ENCODE peak calls at places on chromosomes 7 and 10, in ten cellular contexts. R, O, A, J, C, Y, P, U, V and G are unnamed samples.

GRCh38 chr7:151168022-151168786 is 710 bp upstream of the GBX1 start:
- DNase-seq in J (peak; percentile 50), V (no peak), C (peak; percentile 59), A (no peak), U (no peak), Y (peak; percentile 74), P (no peak), R (no peak), O (no peak), G (no peak)

GRCh38 chr10:133309720-133310398 is 1.1 kb downstream of the ZNF511 start:
- DNase-seq in V (no peak), A (no peak), P (no peak), U (no peak), C (no peak), R (no peak), J (no peak), O (no peak), Y (no peak), G (no peak)

GRCh38 chr7:40828686-40829085 is 693.9 kb downstream of the SUGCT start:
- DNase-seq in Y (no peak), U (no peak), O (no peak), A (no peak), C (no peak), J (no peak), V (no peak), P (no peak), R (no peak), G (no peak)

GRCh38 chr10:77392851-77393250 is 244.8 kb downstream of the KCNMA1 start:
- DNase-seq in V (peak; percentile 94), R (no peak), A (no peak), J (no peak), U (peak; percentile 88), P (no peak), C (peak; percentile 97), O (peak; percentile 80), Y (peak; percentile 83), G (peak; percentile 96)

GRCh38 chr10:131070856-131071255 is 240.7 kb downstream of the TCERG1L start:
- DNase-seq in R (no peak), A (no peak), O (no peak), Y (no peak), U (no peak), J (no peak), P (no peak), C (no peak), V (no peak), G (no peak)

GRCh38 chr7:111752022-111752582 is 189.8 kb upstream of the IMMP2L start:
- DNase-seq in U (no peak), V (no peak), A (no peak), Y (peak; percentile 52), R (peak; percentile 7), C (peak; percentile 77), O (no peak), J (no peak), P (no peak), G (peak; percentile 22)

GRCh38 chr10:22250897-22251605 is 33.2 kb upstream of the EBLN1 start:
- DNase-seq in P (no peak), V (no peak), J (no peak), Y (no peak), O (no peak), C (peak; percentile 7), U (no peak), R (no peak), A (no peak), G (no peak)

GRCh38 chr7:6430271-6430940 is 17.3 kb downstream of the DAGLB start:
- DNase-seq in Y (no peak), J (no peak), A (peak; percentile 21), C (peak; percentile 38), V (no peak), P (no peak), U (no peak), R (no peak), O (no peak), G (no peak)

GRCh38 chr7:44244282-44244681 is 43.5 kb downstream of the YKT6 start:
- DNase-seq in U (no peak), Y (peak; percentile 58), P (no peak), V (no peak), O (no peak), J (no peak), R (no peak), A (no peak), C (peak; percentile 59), G (no peak)

GRCh38 chr7:99326408-99326782 is 697 bp downstream of the ARPC1A start:
- DNase-seq in C (peak; percentile 12), R (no peak), O (no peak), U (no peak), J (no peak), A (no peak), Y (no peak), P (no peak), V (no peak), G (no peak)

GRCh38 chr10:71963351-71963755 is 842 bp upstream of the CHST3 start:
- DNase-seq in C (no peak), U (no peak), R (no peak), V (no peak), J (no peak), P (peak; percentile 94), Y (no peak), O (no peak), A (no peak), G (no peak)

GRCh38 chr10:116715396-116715795 is 27.0 kb downstream of the HSPA12A start:
- DNase-seq in A (no peak), U (no peak), J (no peak), V (no peak), Y (no peak), C (no peak), P (no peak), R (no peak), O (no peak), G (no peak)

GRCh38 chr7:70563960-70564359 is 568.0 kb upstream of the GALNT17 start:
- DNase-seq in U (no peak), O (no peak), Y (no peak), C (no peak), R (no peak), A (no peak), P (no peak), V (no peak), J (no peak), G (no peak)

GRCh38 chr10:53093878-53094277 is 321.3 kb upstream of the MBL2 start:
- DNase-seq in J (no peak), Y (no peak), U (no peak), A (no peak), C (no peak), R (no peak), V (no peak), P (no peak), O (no peak), G (no peak)

GRCh38 chr10:123808873-123809272 is 82.7 kb downstream of the CPXM2 start:
- DNase-seq in J (no peak), R (no peak), P (no peak), C (peak; percentile 16), Y (no peak), A (no peak), V (no peak), O (no peak), U (peak; percentile 73), G (no peak)

GRCh38 chr10:97427571-97428179 is 1.7 kb downstream of the PGAM1 start:
- DNase-seq in U (no peak), V (peak; percentile 55), Y (no peak), A (no peak), O (no peak), C (peak; percentile 77), J (no peak), R (no peak), P (no peak), G (no peak)

GRCh38 chr10:27247441-27247840 is 6.8 kb upstream of the ACBD5 start:
- DNase-seq in C (no peak), P (no peak), V (no peak), Y (no peak), U (no peak), J (no peak), R (no peak), O (no peak), A (no peak), G (no peak)

GRCh38 chr7:141042222-141043193 is 27.8 kb upstream of the MRPS33 start:
- DNase-seq in C (peak; percentile 18), R (no peak), J (no peak), V (peak; percentile 70), A (no peak), O (no peak), P (no peak), Y (peak; percentile 28), U (no peak), G (no peak)